ENCODE peak calls at places on chromosome 22, in ten cellular contexts. L is tibial artery; M is Peyer's patch; B is IMR-90; K is pancreas; Z is neural progenitor cell; Y is cardiac muscle cell; U is CD8-positive, alpha-beta T cell; W is endodermal cell; R is ovary. O is an unnamed sample.
A peak's percentile ranks its signal among the peaks of the same experiment; 100 is the strongest.

GRCh38 chr22:29351042-29351441 is 35.5 kb upstream of the RASL10A start:
- DNase-seq in L (no peak), M (peak; percentile 60), B (no peak), K (no peak), Z (no peak), Y (no peak), U (no peak), W (no peak), R (no peak), O (no peak)

GRCh38 chr22:28856095-28856455 is 27.3 kb upstream of the ZNRF3 start:
- DNase-seq in L (no peak), M (no peak), B (no peak), K (no peak), Z (no peak), Y (no peak), U (no peak), W (no peak), R (no peak), O (no peak)

GRCh38 chr22:44988671-44989070 is 21.1 kb downstream of the PHF21B start:
- DNase-seq in L (no peak), M (no peak), B (no peak), K (no peak), Z (no peak), Y (no peak), U (no peak), W (no peak), R (no peak), O (no peak)

GRCh38 chr22:45010532-45010900 is 711 bp upstream of the PHF21B start:
- DNase-seq in L (no peak), M (no peak), B (no peak), K (no peak), Z (no peak), Y (no peak), U (no peak), W (peak; percentile 74), R (no peak), O (no peak)

GRCh38 chr22:46907578-46908215 is 145.2 kb downstream of the TBC1D22A start:
- DNase-seq in L (no peak), M (no peak), B (no peak), K (no peak), Z (no peak), Y (no peak), U (no peak), W (no peak), R (no peak), O (no peak)

GRCh38 chr22:41380993-41381328 is 781 bp upstream of the TEF start:
- DNase-seq in L (peak; percentile 95), M (no peak), B (peak; percentile 94), K (peak; percentile 84), Z (no peak), Y (peak; percentile 96), U (no peak), W (no peak), R (no peak), O (no peak)

GRCh38 chr22:45552580-45553332 is 50.1 kb downstream of the FBLN1 start:
- DNase-seq in L (peak; percentile 81), M (peak; percentile 60), B (peak; percentile 96), K (peak; percentile 56), Z (peak; percentile 45), Y (peak; percentile 98), U (no peak), W (peak; percentile 69), R (peak; percentile 79), O (no peak)

GRCh38 chr22:32396746-32397145 is 15.3 kb downstream of the RTCB start:
- DNase-seq in L (no peak), M (peak; percentile 61), B (no peak), K (no peak), Z (no peak), Y (peak; percentile 3), U (no peak), W (no peak), R (no peak), O (no peak)

GRCh38 chr22:20154602-20155183 is 3.8 kb upstream of the CCDC188 start:
- DNase-seq in L (no peak), M (no peak), B (no peak), K (no peak), Z (no peak), Y (no peak), U (no peak), W (peak; percentile 66), R (no peak), O (no peak)

GRCh38 chr22:20807315-20807752 is 33.4 kb downstream of the SERPIND1 start:
- DNase-seq in L (peak; percentile 28), M (no peak), B (peak; percentile 98), K (no peak), Z (no peak), Y (peak; percentile 76), U (no peak), W (no peak), R (no peak), O (no peak)

GRCh38 chr22:45787770-45788169 is 116.1 kb downstream of the ATXN10 start:
- DNase-seq in L (no peak), M (no peak), B (peak; percentile 42), K (no peak), Z (no peak), Y (no peak), U (no peak), W (no peak), R (no peak), O (no peak)

GRCh38 chr22:46796566-46797195 is 34.2 kb downstream of the TBC1D22A start:
- DNase-seq in L (peak; percentile 55), M (peak; percentile 40), B (no peak), K (no peak), Z (no peak), Y (no peak), U (no peak), W (peak; percentile 35), R (no peak), O (no peak)

GRCh38 chr22:48573766-48574165 is 1253.9 kb downstream of the BRD1 start:
- DNase-seq in L (no peak), M (no peak), B (no peak), K (no peak), Z (no peak), Y (no peak), U (no peak), W (no peak), R (no peak), O (no peak)
- H3K4me1 ChIP-seq in L (peaks cover 4% of the 10 kb centered on the region), M (no peaks in the 10 kb centered on the region), B (no peaks in the 10 kb centered on the region), K (no peaks in the 10 kb centered on the region), Z (peaks cover 18% of the 10 kb centered on the region), Y (no peaks in the 10 kb centered on the region), U (no peaks in the 10 kb centered on the region), W (no peaks in the 10 kb centered on the region), R (peaks cover 2% of the 10 kb centered on the region), O (no peaks in the 10 kb centered on the region)

DNA sequence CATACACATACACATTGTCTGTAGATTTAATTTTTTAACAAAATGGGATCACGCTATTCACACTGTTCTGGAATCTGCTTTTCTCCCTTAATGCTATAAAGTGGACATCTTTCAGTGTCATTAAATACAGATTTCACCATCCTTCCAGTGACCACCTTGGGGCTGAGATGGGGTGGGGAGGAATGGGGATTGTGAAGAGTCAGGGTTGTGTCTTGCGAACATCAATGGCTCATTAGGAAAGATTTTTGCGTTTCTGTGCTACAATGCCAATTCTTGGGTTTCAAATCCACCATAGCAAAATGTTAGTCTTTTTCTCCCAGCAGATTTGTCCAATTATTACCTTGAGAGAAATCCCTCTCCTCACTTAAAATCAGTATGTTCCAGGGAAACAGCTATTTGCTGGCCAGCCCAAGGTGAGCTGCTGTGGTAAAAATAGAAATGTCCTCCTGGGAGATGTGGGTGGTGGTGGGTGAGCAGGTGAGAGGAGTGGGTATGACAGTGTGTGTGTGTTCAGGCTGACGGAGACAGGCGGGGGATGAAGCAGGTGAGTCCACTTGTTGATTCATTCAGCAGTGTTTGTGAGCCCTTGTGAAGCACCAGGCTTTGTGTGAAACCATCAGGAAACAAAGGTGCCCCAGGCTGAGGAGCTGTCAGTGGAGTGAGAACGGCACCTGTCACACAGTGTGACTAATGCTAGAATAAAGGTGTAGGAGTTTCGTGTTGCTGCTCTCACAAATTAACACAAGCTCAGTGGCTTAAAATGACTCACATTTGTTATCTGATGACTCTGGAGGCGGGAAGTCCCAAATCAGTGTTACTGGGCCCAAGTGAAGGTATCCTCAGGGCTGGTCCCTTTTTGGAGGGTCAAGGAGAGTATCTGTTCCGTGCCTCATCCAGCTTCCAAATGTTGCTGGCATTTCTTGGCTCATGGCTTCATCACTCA is 1.7 kb upstream of the CBX6 start:
- DNase-seq in L (peak; percentile 59), M (no peak), B (no peak), K (no peak), Z (no peak), Y (no peak), U (no peak), W (peak; percentile 62), R (no peak), O (peak; percentile 52)
- H3K4me3 ChIP-seq in L (peak overlapping the region; percentile 93), M (no peak overlapping the region), B (no peak overlapping the region), K (peak overlapping the region; percentile 69), Z (peak overlapping the region; percentile 94), Y (peak overlapping the region; percentile 49), U (no peak overlapping the region), W (peak overlapping the region; percentile 85), R (peak overlapping the region; percentile 64), O (no peak overlapping the region)

GRCh38 chr22:23284504-23285033 is 104.3 kb downstream of the BCR start:
- DNase-seq in L (no peak), M (no peak), B (no peak), K (no peak), Z (no peak), Y (no peak), U (no peak), W (no peak), R (no peak), O (no peak)

GRCh38 chr22:23287136-23288095 is 107.1 kb downstream of the BCR start:
- DNase-seq in L (no peak), M (no peak), B (no peak), K (no peak), Z (no peak), Y (no peak), U (no peak), W (no peak), R (no peak), O (no peak)

GRCh38 chr22:23285734-23286133 is 105.4 kb downstream of the BCR start:
- DNase-seq in L (no peak), M (no peak), B (peak; percentile 59), K (no peak), Z (no peak), Y (peak; percentile 29), U (no peak), W (no peak), R (no peak), O (no peak)

GRCh38 chr22:23285236-23285635 is 104.9 kb downstream of the BCR start:
- DNase-seq in L (no peak), M (no peak), B (no peak), K (no peak), Z (no peak), Y (no peak), U (no peak), W (no peak), R (no peak), O (no peak)

DNA sequence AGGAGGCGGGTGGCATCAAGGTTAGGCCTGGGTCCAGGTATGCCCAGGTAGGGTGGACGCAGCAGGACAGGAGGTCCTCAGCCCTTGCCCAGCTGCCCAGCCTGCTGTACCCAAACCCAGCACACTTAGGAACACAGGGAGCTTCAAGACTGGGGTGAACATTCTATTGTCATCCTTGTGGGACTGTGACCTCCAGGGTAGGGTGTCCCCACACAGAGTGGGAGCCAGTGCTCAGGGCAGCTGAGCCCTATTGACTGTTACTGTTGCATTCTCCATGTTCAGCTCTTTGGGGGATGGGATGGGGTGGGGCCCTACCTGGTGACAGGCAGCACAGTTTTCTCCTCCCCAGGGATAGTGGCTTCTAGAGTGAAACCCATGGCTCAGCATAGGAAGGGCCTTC is 106.0 kb downstream of the BCR start:
- DNase-seq in L (no peak), M (no peak), B (no peak), K (no peak), Z (no peak), Y (no peak), U (no peak), W (no peak), R (no peak), O (no peak)
- H3K27ac ChIP-seq in L (peak overlapping the region; percentile 13), M (peak overlapping the region; percentile 33), B (no peak overlapping the region), K (no peak overlapping the region), Z (no peak overlapping the region), Y (no peak overlapping the region), U (no peak overlapping the region), W (no peak overlapping the region), R (no peak overlapping the region), O (no peak overlapping the region)

GRCh38 chr22:49951001-49951677 is 9.4 kb upstream of the PIM3 start:
- DNase-seq in L (no peak), M (peak; percentile 88), B (peak; percentile 64), K (peak; percentile 98), Z (no peak), Y (no peak), U (no peak), W (peak; percentile 57), R (no peak), O (no peak)
- H3K4me1 ChIP-seq in L (peaks cover 18% of the 10 kb centered on the region), M (peaks cover 10% of the 10 kb centered on the region), B (peaks cover 40% of the 10 kb centered on the region), K (peaks cover 71% of the 10 kb centered on the region), Z (peaks cover 14% of the 10 kb centered on the region), Y (peaks cover 15% of the 10 kb centered on the region), U (peaks cover 6% of the 10 kb centered on the region), W (peaks cover 6% of the 10 kb centered on the region), R (peaks cover 6% of the 10 kb centered on the region), O (no peaks in the 10 kb centered on the region)